ENCODE peak calls at places on chromosomes 6 and 20, in six cellular contexts. One of them, this sample, is unnamed.
A peak's percentile ranks its signal among the peaks of the same experiment; 100 is the strongest.

GRCh38 chr6:139372326-139373153 is 1.9 kb downstream of the CITED2 start:
- DNase-seq in brain microvascular endothelial cell: no peak
- DNase-seq in GF-D8: no peak
- DNase-seq in stimulated activated CD8-positive, alpha-beta memory T cell treated with anti-CD3 and anti-CD28 coated beads, Interleukin-2, amount 100 ng/mL, for 1 hour: no peak
- DNase-seq in endothelial cell: no peak
- DNase-seq in activated T-cell treated with anti-CD3 and anti-CD28 coated beads, Interleukin-2, amount 50 U/mL, for 4 hours: no peak
- DNase-seq in this sample: peak; percentile 34

GRCh38 chr6:157008568-157008967 is 231.4 kb downstream of the ARID1B start:
- DNase-seq in brain microvascular endothelial cell: no peak
- DNase-seq in endothelial cell: no peak
- DNase-seq in stimulated activated CD8-positive, alpha-beta memory T cell treated with anti-CD3 and anti-CD28 coated beads, Interleukin-2, amount 100 ng/mL, for 1 hour: no peak
- DNase-seq in GF-D8: no peak
- DNase-seq in activated T-cell treated with anti-CD3 and anti-CD28 coated beads, Interleukin-2, amount 50 U/mL, for 4 hours: no peak
- DNase-seq in this sample: no peak

GRCh38 chr6:6736753-6737654 is 148.5 kb downstream of the LY86 start:
- DNase-seq in brain microvascular endothelial cell: no peak
- DNase-seq in endothelial cell: peak; percentile 51
- DNase-seq in stimulated activated CD8-positive, alpha-beta memory T cell treated with anti-CD3 and anti-CD28 coated beads, Interleukin-2, amount 100 ng/mL, for 1 hour: no peak
- DNase-seq in GF-D8: no peak
- DNase-seq in activated T-cell treated with anti-CD3 and anti-CD28 coated beads, Interleukin-2, amount 50 U/mL, for 4 hours: no peak
- DNase-seq in this sample: no peak

GRCh38 chr20:15708984-15709598 is 864.2 kb downstream of the KIF16B start:
- DNase-seq in brain microvascular endothelial cell: no peak
- DNase-seq in activated T-cell treated with anti-CD3 and anti-CD28 coated beads, Interleukin-2, amount 50 U/mL, for 4 hours: no peak
- DNase-seq in GF-D8: no peak
- DNase-seq in endothelial cell: peak; percentile 72
- DNase-seq in stimulated activated CD8-positive, alpha-beta memory T cell treated with anti-CD3 and anti-CD28 coated beads, Interleukin-2, amount 100 ng/mL, for 1 hour: peak; percentile 1
- DNase-seq in this sample: peak; percentile 1

GRCh38 chr6:38079537-38079936 is 260.0 kb downstream of the ZFAND3 start:
- DNase-seq in GF-D8: no peak
- DNase-seq in activated T-cell treated with anti-CD3 and anti-CD28 coated beads, Interleukin-2, amount 50 U/mL, for 4 hours: no peak
- DNase-seq in endothelial cell: no peak
- DNase-seq in stimulated activated CD8-positive, alpha-beta memory T cell treated with anti-CD3 and anti-CD28 coated beads, Interleukin-2, amount 100 ng/mL, for 1 hour: no peak
- DNase-seq in brain microvascular endothelial cell: no peak
- DNase-seq in this sample: no peak

GRCh38 chr20:11271319-11271718 is 597.5 kb upstream of the JAG1 start:
- DNase-seq in GF-D8: no peak
- DNase-seq in endothelial cell: peak; percentile 40
- DNase-seq in activated T-cell treated with anti-CD3 and anti-CD28 coated beads, Interleukin-2, amount 50 U/mL, for 4 hours: no peak
- DNase-seq in stimulated activated CD8-positive, alpha-beta memory T cell treated with anti-CD3 and anti-CD28 coated beads, Interleukin-2, amount 100 ng/mL, for 1 hour: no peak
- DNase-seq in brain microvascular endothelial cell: no peak
- DNase-seq in this sample: no peak

GRCh38 chr20:64153861-64154589 is 10.2 kb upstream of the MYT1 start:
- DNase-seq in activated T-cell treated with anti-CD3 and anti-CD28 coated beads, Interleukin-2, amount 50 U/mL, for 4 hours: no peak
- DNase-seq in stimulated activated CD8-positive, alpha-beta memory T cell treated with anti-CD3 and anti-CD28 coated beads, Interleukin-2, amount 100 ng/mL, for 1 hour: no peak
- DNase-seq in GF-D8: no peak
- DNase-seq in endothelial cell: no peak
- DNase-seq in brain microvascular endothelial cell: no peak
- DNase-seq in this sample: no peak

GRCh38 chr6:25340854-25341552 is 61.8 kb downstream of the CARMIL1 start:
- DNase-seq in GF-D8: no peak
- DNase-seq in stimulated activated CD8-positive, alpha-beta memory T cell treated with anti-CD3 and anti-CD28 coated beads, Interleukin-2, amount 100 ng/mL, for 1 hour: no peak
- DNase-seq in activated T-cell treated with anti-CD3 and anti-CD28 coated beads, Interleukin-2, amount 50 U/mL, for 4 hours: no peak
- DNase-seq in endothelial cell: no peak
- DNase-seq in brain microvascular endothelial cell: no peak
- DNase-seq in this sample: no peak

GRCh38 chr6:169881976-169882375 is 130.6 kb downstream of the ERMARD start:
- DNase-seq in brain microvascular endothelial cell: no peak
- DNase-seq in GF-D8: no peak
- DNase-seq in endothelial cell: no peak
- DNase-seq in stimulated activated CD8-positive, alpha-beta memory T cell treated with anti-CD3 and anti-CD28 coated beads, Interleukin-2, amount 100 ng/mL, for 1 hour: no peak
- DNase-seq in activated T-cell treated with anti-CD3 and anti-CD28 coated beads, Interleukin-2, amount 50 U/mL, for 4 hours: no peak
- DNase-seq in this sample: no peak

GRCh38 chr6:33719326-33719987 is 8.0 kb upstream of the UQCC2 start:
- DNase-seq in brain microvascular endothelial cell: no peak
- DNase-seq in activated T-cell treated with anti-CD3 and anti-CD28 coated beads, Interleukin-2, amount 50 U/mL, for 4 hours: no peak
- DNase-seq in GF-D8: no peak
- DNase-seq in stimulated activated CD8-positive, alpha-beta memory T cell treated with anti-CD3 and anti-CD28 coated beads, Interleukin-2, amount 100 ng/mL, for 1 hour: no peak
- DNase-seq in endothelial cell: no peak
- DNase-seq in this sample: no peak

GRCh38 chr20:43525016-43525415 is 17.5 kb downstream of the L3MBTL1 start:
- DNase-seq in brain microvascular endothelial cell: no peak
- DNase-seq in endothelial cell: no peak
- DNase-seq in stimulated activated CD8-positive, alpha-beta memory T cell treated with anti-CD3 and anti-CD28 coated beads, Interleukin-2, amount 100 ng/mL, for 1 hour: no peak
- DNase-seq in GF-D8: no peak
- DNase-seq in activated T-cell treated with anti-CD3 and anti-CD28 coated beads, Interleukin-2, amount 50 U/mL, for 4 hours: no peak
- DNase-seq in this sample: no peak

This sample was measured in AML-193.